ENCODE peak calls at places on chromosomes 4 and X, in seven cellular contexts. One of them, this sample, is unnamed.
A peak's percentile ranks its signal among the peaks of the same experiment; 100 is the strongest.

GRCh38 chrX:2385224-2385623 is 115.6 kb downstream of the DHRSX start:
- DNase-seq in body of pancreas: no peak
- DNase-seq in anterior cingulate cortex: no peak
- DNase-seq in AG08396: peak; percentile 43
- DNase-seq in stimulated activated naive B cell treated with anti-CD40 and anti-IgM and Interleukin-4, amounts not matched to agents 10 μg/mL and 1 μg/mL and 100 μg/mL, for 72 hours: no peak
- DNase-seq in activated naive CD4-positive, alpha-beta T cell treated with Interleukin-2 at 50 U/mL for 16 hours: no peak
- DNase-seq in prostate gland: no peak
- DNase-seq in this sample: no peak

GRCh38 chr4:87838207-87838606 is 5.4 kb downstream of the MEPE start:
- DNase-seq in body of pancreas: no peak
- DNase-seq in anterior cingulate cortex: no peak
- DNase-seq in AG08396: no peak
- DNase-seq in stimulated activated naive B cell treated with anti-CD40 and anti-IgM and Interleukin-4, amounts not matched to agents 10 μg/mL and 1 μg/mL and 100 μg/mL, for 72 hours: no peak
- DNase-seq in activated naive CD4-positive, alpha-beta T cell treated with Interleukin-2 at 50 U/mL for 16 hours: no peak
- DNase-seq in prostate gland: no peak
- DNase-seq in this sample: no peak

GRCh38 chr4:7301126-7301785 is 108.9 kb downstream of the SORCS2 start:
- DNase-seq in body of pancreas: no peak
- DNase-seq in anterior cingulate cortex: no peak
- DNase-seq in AG08396: no peak
- DNase-seq in stimulated activated naive B cell treated with anti-CD40 and anti-IgM and Interleukin-4, amounts not matched to agents 10 μg/mL and 1 μg/mL and 100 μg/mL, for 72 hours: no peak
- DNase-seq in activated naive CD4-positive, alpha-beta T cell treated with Interleukin-2 at 50 U/mL for 16 hours: no peak
- DNase-seq in prostate gland: no peak
- DNase-seq in this sample: no peak

GRCh38 chr4:8201341-8201781 is 2.3 kb downstream of the SH3TC1 start:
- DNase-seq in body of pancreas: no peak
- DNase-seq in anterior cingulate cortex: no peak
- DNase-seq in AG08396: no peak
- DNase-seq in stimulated activated naive B cell treated with anti-CD40 and anti-IgM and Interleukin-4, amounts not matched to agents 10 μg/mL and 1 μg/mL and 100 μg/mL, for 72 hours: peak; percentile 82
- DNase-seq in activated naive CD4-positive, alpha-beta T cell treated with Interleukin-2 at 50 U/mL for 16 hours: peak; percentile 59
- DNase-seq in prostate gland: no peak
- DNase-seq in this sample: no peak

GRCh38 chr4:109978704-109979103 is 66.0 kb downstream of the EGF start:
- DNase-seq in body of pancreas: no peak
- DNase-seq in anterior cingulate cortex: no peak
- DNase-seq in AG08396: no peak
- DNase-seq in stimulated activated naive B cell treated with anti-CD40 and anti-IgM and Interleukin-4, amounts not matched to agents 10 μg/mL and 1 μg/mL and 100 μg/mL, for 72 hours: no peak
- DNase-seq in activated naive CD4-positive, alpha-beta T cell treated with Interleukin-2 at 50 U/mL for 16 hours: no peak
- DNase-seq in prostate gland: no peak
- DNase-seq in this sample: no peak

GRCh38 chr4:119206178-119206577 is 6.3 kb upstream of the USP53 start:
- DNase-seq in body of pancreas: no peak
- DNase-seq in anterior cingulate cortex: no peak
- DNase-seq in AG08396: no peak
- DNase-seq in stimulated activated naive B cell treated with anti-CD40 and anti-IgM and Interleukin-4, amounts not matched to agents 10 μg/mL and 1 μg/mL and 100 μg/mL, for 72 hours: no peak
- DNase-seq in activated naive CD4-positive, alpha-beta T cell treated with Interleukin-2 at 50 U/mL for 16 hours: no peak
- DNase-seq in prostate gland: no peak
- DNase-seq in this sample: no peak

GRCh38 chr4:53098681-53099121 is 236.6 kb downstream of the RASL11B start:
- DNase-seq in body of pancreas: no peak
- DNase-seq in anterior cingulate cortex: no peak
- DNase-seq in AG08396: no peak
- DNase-seq in stimulated activated naive B cell treated with anti-CD40 and anti-IgM and Interleukin-4, amounts not matched to agents 10 μg/mL and 1 μg/mL and 100 μg/mL, for 72 hours: no peak
- DNase-seq in activated naive CD4-positive, alpha-beta T cell treated with Interleukin-2 at 50 U/mL for 16 hours: no peak
- DNase-seq in prostate gland: no peak
- DNase-seq in this sample: no peak

GRCh38 chrX:21705215-21705614 is 47.1 kb upstream of the KLHL34 start:
- DNase-seq in body of pancreas: no peak
- DNase-seq in anterior cingulate cortex: no peak
- DNase-seq in AG08396: no peak
- DNase-seq in stimulated activated naive B cell treated with anti-CD40 and anti-IgM and Interleukin-4, amounts not matched to agents 10 μg/mL and 1 μg/mL and 100 μg/mL, for 72 hours: no peak
- DNase-seq in activated naive CD4-positive, alpha-beta T cell treated with Interleukin-2 at 50 U/mL for 16 hours: no peak
- DNase-seq in prostate gland: no peak
- DNase-seq in this sample: no peak

GRCh38 chrX:139902559-139902958 is 30.3 kb downstream of the ATP11C start:
- DNase-seq in body of pancreas: no peak
- DNase-seq in anterior cingulate cortex: no peak
- DNase-seq in AG08396: no peak
- DNase-seq in stimulated activated naive B cell treated with anti-CD40 and anti-IgM and Interleukin-4, amounts not matched to agents 10 μg/mL and 1 μg/mL and 100 μg/mL, for 72 hours: no peak
- DNase-seq in activated naive CD4-positive, alpha-beta T cell treated with Interleukin-2 at 50 U/mL for 16 hours: no peak
- DNase-seq in prostate gland: no peak
- DNase-seq in this sample: no peak

GRCh38 chrX:77597090-77597489 is 149.9 kb downstream of the FGF16 start:
- DNase-seq in body of pancreas: no peak
- DNase-seq in anterior cingulate cortex: no peak
- DNase-seq in AG08396: peak; percentile 11
- DNase-seq in stimulated activated naive B cell treated with anti-CD40 and anti-IgM and Interleukin-4, amounts not matched to agents 10 μg/mL and 1 μg/mL and 100 μg/mL, for 72 hours: no peak
- DNase-seq in activated naive CD4-positive, alpha-beta T cell treated with Interleukin-2 at 50 U/mL for 16 hours: no peak
- DNase-seq in prostate gland: no peak
- DNase-seq in this sample: no peak

GRCh38 chrX:138847930-138848329 is 136.4 kb upstream of the FGF13 start:
- DNase-seq in body of pancreas: no peak
- DNase-seq in anterior cingulate cortex: no peak
- DNase-seq in AG08396: no peak
- DNase-seq in stimulated activated naive B cell treated with anti-CD40 and anti-IgM and Interleukin-4, amounts not matched to agents 10 μg/mL and 1 μg/mL and 100 μg/mL, for 72 hours: no peak
- DNase-seq in activated naive CD4-positive, alpha-beta T cell treated with Interleukin-2 at 50 U/mL for 16 hours: no peak
- DNase-seq in prostate gland: no peak
- DNase-seq in this sample: no peak

GRCh38 chrX:18624599-18624998 is 47.3 kb downstream of the RS1 start:
- DNase-seq in body of pancreas: no peak
- DNase-seq in anterior cingulate cortex: no peak
- DNase-seq in AG08396: no peak
- DNase-seq in stimulated activated naive B cell treated with anti-CD40 and anti-IgM and Interleukin-4, amounts not matched to agents 10 μg/mL and 1 μg/mL and 100 μg/mL, for 72 hours: no peak
- DNase-seq in activated naive CD4-positive, alpha-beta T cell treated with Interleukin-2 at 50 U/mL for 16 hours: no peak
- DNase-seq in prostate gland: no peak
- DNase-seq in this sample: no peak

GRCh38 chr4:164866817-164867490 is 10.0 kb upstream of the APELA start:
- DNase-seq in body of pancreas: no peak
- DNase-seq in anterior cingulate cortex: no peak
- DNase-seq in AG08396: no peak
- DNase-seq in stimulated activated naive B cell treated with anti-CD40 and anti-IgM and Interleukin-4, amounts not matched to agents 10 μg/mL and 1 μg/mL and 100 μg/mL, for 72 hours: no peak
- DNase-seq in activated naive CD4-positive, alpha-beta T cell treated with Interleukin-2 at 50 U/mL for 16 hours: no peak
- DNase-seq in prostate gland: no peak
- DNase-seq in this sample: no peak

GRCh38 chrX:22073928-22074327 is 41.8 kb downstream of the PHEX start:
- DNase-seq in body of pancreas: no peak
- DNase-seq in anterior cingulate cortex: no peak
- DNase-seq in AG08396: no peak
- DNase-seq in stimulated activated naive B cell treated with anti-CD40 and anti-IgM and Interleukin-4, amounts not matched to agents 10 μg/mL and 1 μg/mL and 100 μg/mL, for 72 hours: no peak
- DNase-seq in activated naive CD4-positive, alpha-beta T cell treated with Interleukin-2 at 50 U/mL for 16 hours: no peak
- DNase-seq in prostate gland: no peak
- DNase-seq in this sample: no peak

GRCh38 chr4:104592894-104593470 is 98.3 kb upstream of the CXXC4 start:
- DNase-seq in body of pancreas: no peak
- DNase-seq in anterior cingulate cortex: no peak
- DNase-seq in AG08396: no peak
- DNase-seq in stimulated activated naive B cell treated with anti-CD40 and anti-IgM and Interleukin-4, amounts not matched to agents 10 μg/mL and 1 μg/mL and 100 μg/mL, for 72 hours: no peak
- DNase-seq in activated naive CD4-positive, alpha-beta T cell treated with Interleukin-2 at 50 U/mL for 16 hours: no peak
- DNase-seq in prostate gland: no peak
- DNase-seq in this sample: no peak

GRCh38 chrX:44343412-44343942 is at the start of gene EFHC2:
- DNase-seq in body of pancreas: peak; percentile 36
- DNase-seq in anterior cingulate cortex: peak; percentile 1
- DNase-seq in AG08396: peak; percentile 48
- DNase-seq in stimulated activated naive B cell treated with anti-CD40 and anti-IgM and Interleukin-4, amounts not matched to agents 10 μg/mL and 1 μg/mL and 100 μg/mL, for 72 hours: no peak
- DNase-seq in activated naive CD4-positive, alpha-beta T cell treated with Interleukin-2 at 50 U/mL for 16 hours: peak; percentile 49
- DNase-seq in prostate gland: peak; percentile 5
- DNase-seq in this sample: no peak

GRCh38 chrX:9897761-9898161 is 69.4 kb upstream of the CLDN34 start:
- DNase-seq in body of pancreas: no peak
- DNase-seq in anterior cingulate cortex: no peak
- DNase-seq in AG08396: peak; percentile 79
- DNase-seq in stimulated activated naive B cell treated with anti-CD40 and anti-IgM and Interleukin-4, amounts not matched to agents 10 μg/mL and 1 μg/mL and 100 μg/mL, for 72 hours: no peak
- DNase-seq in activated naive CD4-positive, alpha-beta T cell treated with Interleukin-2 at 50 U/mL for 16 hours: no peak
- DNase-seq in prostate gland: no peak
- DNase-seq in this sample: no peak

GRCh38 chr4:83618991-83619390 is 83.1 kb downstream of the GPAT3 start:
- DNase-seq in body of pancreas: peak; percentile 16
- DNase-seq in anterior cingulate cortex: no peak
- DNase-seq in AG08396: no peak
- DNase-seq in stimulated activated naive B cell treated with anti-CD40 and anti-IgM and Interleukin-4, amounts not matched to agents 10 μg/mL and 1 μg/mL and 100 μg/mL, for 72 hours: no peak
- DNase-seq in activated naive CD4-positive, alpha-beta T cell treated with Interleukin-2 at 50 U/mL for 16 hours: no peak
- DNase-seq in prostate gland: no peak
- DNase-seq in this sample: peak; percentile 64

GRCh38 chr4:56871357-56871993 is 36.2 kb upstream of the REST start:
- DNase-seq in body of pancreas: no peak
- DNase-seq in anterior cingulate cortex: no peak
- DNase-seq in AG08396: no peak
- DNase-seq in stimulated activated naive B cell treated with anti-CD40 and anti-IgM and Interleukin-4, amounts not matched to agents 10 μg/mL and 1 μg/mL and 100 μg/mL, for 72 hours: peak; percentile 17
- DNase-seq in activated naive CD4-positive, alpha-beta T cell treated with Interleukin-2 at 50 U/mL for 16 hours: no peak
- DNase-seq in prostate gland: no peak
- DNase-seq in this sample: no peak

GRCh38 chrX:119189586-119189985 is 46.5 kb upstream of the PGRMC1 start:
- DNase-seq in body of pancreas: peak; percentile 35
- DNase-seq in anterior cingulate cortex: no peak
- DNase-seq in AG08396: no peak
- DNase-seq in stimulated activated naive B cell treated with anti-CD40 and anti-IgM and Interleukin-4, amounts not matched to agents 10 μg/mL and 1 μg/mL and 100 μg/mL, for 72 hours: no peak
- DNase-seq in activated naive CD4-positive, alpha-beta T cell treated with Interleukin-2 at 50 U/mL for 16 hours: no peak
- DNase-seq in prostate gland: no peak
- DNase-seq in this sample: no peak

GRCh38 chr4:79913581-79913980 is 159.4 kb downstream of the ANTXR2 start:
- DNase-seq in body of pancreas: no peak
- DNase-seq in anterior cingulate cortex: no peak
- DNase-seq in AG08396: peak; percentile 34
- DNase-seq in stimulated activated naive B cell treated with anti-CD40 and anti-IgM and Interleukin-4, amounts not matched to agents 10 μg/mL and 1 μg/mL and 100 μg/mL, for 72 hours: no peak
- DNase-seq in activated naive CD4-positive, alpha-beta T cell treated with Interleukin-2 at 50 U/mL for 16 hours: no peak
- DNase-seq in prostate gland: no peak
- DNase-seq in this sample: no peak

GRCh38 chr4:1506956-1507721 is 100.9 kb upstream of the NKX1-1 start:
- DNase-seq in body of pancreas: no peak
- DNase-seq in anterior cingulate cortex: no peak
- DNase-seq in AG08396: no peak
- DNase-seq in stimulated activated naive B cell treated with anti-CD40 and anti-IgM and Interleukin-4, amounts not matched to agents 10 μg/mL and 1 μg/mL and 100 μg/mL, for 72 hours: no peak
- DNase-seq in activated naive CD4-positive, alpha-beta T cell treated with Interleukin-2 at 50 U/mL for 16 hours: no peak
- DNase-seq in prostate gland: no peak
- DNase-seq in this sample: no peak

GRCh38 chr4:70313736-70314135 is 21.0 kb upstream of the CABS1 start:
- DNase-seq in body of pancreas: no peak
- DNase-seq in anterior cingulate cortex: no peak
- DNase-seq in AG08396: no peak
- DNase-seq in stimulated activated naive B cell treated with anti-CD40 and anti-IgM and Interleukin-4, amounts not matched to agents 10 μg/mL and 1 μg/mL and 100 μg/mL, for 72 hours: no peak
- DNase-seq in activated naive CD4-positive, alpha-beta T cell treated with Interleukin-2 at 50 U/mL for 16 hours: no peak
- DNase-seq in prostate gland: no peak
- DNase-seq in this sample: no peak